ENCODE peak calls at places on chromosome 6, in four cellular contexts. One of them, this sample, is unnamed.

GRCh38 chr6:11009353-11009752 is 34.8 kb downstream of the ELOVL2 start:
- DNase-seq in gastrocnemius medialis: no peak
- DNase-seq in astrocyte of the spinal cord: peak; percentile 9
- DNase-seq in OCI-LY7: no peak
- DNase-seq in this sample: no peak

GRCh38 chr6:74041420-74041819 is 345.4 kb downstream of the CD109 start:
- DNase-seq in gastrocnemius medialis: no peak
- DNase-seq in astrocyte of the spinal cord: no peak
- DNase-seq in OCI-LY7: no peak
- DNase-seq in this sample: no peak

GRCh38 chr6:5552243-5552642 is 290.9 kb downstream of the FARS2 start:
- DNase-seq in gastrocnemius medialis: no peak
- DNase-seq in astrocyte of the spinal cord: no peak
- DNase-seq in OCI-LY7: no peak
- DNase-seq in this sample: no peak

GRCh38 chr6:134826889-134827737 is 122.8 kb downstream of the ALDH8A1 start:
- DNase-seq in gastrocnemius medialis: peak; percentile 91
- DNase-seq in astrocyte of the spinal cord: peak; percentile 91
- DNase-seq in OCI-LY7: no peak
- DNase-seq in this sample: peak; percentile 57

GRCh38 chr6:90496617-90497016 is 90.3 kb downstream of the MAP3K7 start:
- DNase-seq in gastrocnemius medialis: no peak
- DNase-seq in astrocyte of the spinal cord: no peak
- DNase-seq in OCI-LY7: no peak
- DNase-seq in this sample: no peak

GRCh38 chr6:141326426-141326825 is 806.3 kb upstream of the GJE1 start:
- DNase-seq in gastrocnemius medialis: peak; percentile 31
- DNase-seq in astrocyte of the spinal cord: peak; percentile 98
- DNase-seq in OCI-LY7: no peak
- DNase-seq in this sample: no peak

GRCh38 chr6:14354919-14355572 is 237.5 kb downstream of the CD83 start:
- DNase-seq in gastrocnemius medialis: peak; percentile 22
- DNase-seq in astrocyte of the spinal cord: peak; percentile 91
- DNase-seq in OCI-LY7: no peak
- DNase-seq in this sample: peak; percentile 81

GRCh38 chr6:25038992-25039391 is 103.2 kb upstream of the RIPOR2 start:
- DNase-seq in gastrocnemius medialis: no peak
- DNase-seq in astrocyte of the spinal cord: no peak
- DNase-seq in OCI-LY7: peak; percentile 69
- DNase-seq in this sample: no peak

GRCh38 chr6:131970460-131970859 is 19.3 kb upstream of the CCN2 start:
- DNase-seq in gastrocnemius medialis: no peak
- DNase-seq in astrocyte of the spinal cord: no peak
- DNase-seq in OCI-LY7: no peak
- DNase-seq in this sample: no peak

GRCh38 chr6:37920667-37921066 is 101.1 kb downstream of the ZFAND3 start:
- DNase-seq in gastrocnemius medialis: no peak
- DNase-seq in astrocyte of the spinal cord: no peak
- DNase-seq in OCI-LY7: no peak
- DNase-seq in this sample: no peak

GRCh38 chr6:55009114-55009513 is 162.5 kb downstream of the FAM83B start:
- DNase-seq in gastrocnemius medialis: no peak
- DNase-seq in astrocyte of the spinal cord: no peak
- DNase-seq in OCI-LY7: no peak
- DNase-seq in this sample: no peak

GRCh38 chr6:101230866-101231265 is 162.6 kb upstream of the GRIK2 start:
- DNase-seq in gastrocnemius medialis: no peak
- DNase-seq in astrocyte of the spinal cord: no peak
- DNase-seq in OCI-LY7: no peak
- DNase-seq in this sample: no peak

GRCh38 chr6:119147101-119148053 is 68.9 kb upstream of the FAM184A start:
- DNase-seq in gastrocnemius medialis: peak; percentile 43
- DNase-seq in astrocyte of the spinal cord: peak; percentile 98
- DNase-seq in OCI-LY7: peak; percentile 21
- DNase-seq in this sample: peak; percentile 40

GRCh38 chr6:108872001-108872974 is 24.1 kb downstream of the ARMC2 start:
- DNase-seq in gastrocnemius medialis: peak; percentile 29
- DNase-seq in astrocyte of the spinal cord: no peak
- DNase-seq in OCI-LY7: peak; percentile 20
- DNase-seq in this sample: no peak

GRCh38 chr6:5471044-5471443 is 209.7 kb downstream of the FARS2 start:
- DNase-seq in gastrocnemius medialis: no peak
- DNase-seq in astrocyte of the spinal cord: peak; percentile 70
- DNase-seq in OCI-LY7: peak; percentile 67
- DNase-seq in this sample: peak; percentile 45

GRCh38 chr6:6893701-6894100 is 214.1 kb upstream of the RREB1 start:
- DNase-seq in gastrocnemius medialis: peak; percentile 61
- DNase-seq in astrocyte of the spinal cord: no peak
- DNase-seq in OCI-LY7: no peak
- DNase-seq in this sample: no peak

GRCh38 chr6:160081398-160081797 is 40.2 kb upstream of the SLC22A1 start:
- DNase-seq in gastrocnemius medialis: no peak
- DNase-seq in astrocyte of the spinal cord: no peak
- DNase-seq in OCI-LY7: no peak
- DNase-seq in this sample: no peak

GRCh38 chr6:87154641-87155271 is 609 bp upstream of the ZNF292 start:
- DNase-seq in gastrocnemius medialis: no peak
- DNase-seq in astrocyte of the spinal cord: peak; percentile 82
- DNase-seq in OCI-LY7: peak; percentile 80
- DNase-seq in this sample: no peak

GRCh38 chr6:45555981-45556771 is 178.4 kb upstream of the SUPT3H start:
- DNase-seq in gastrocnemius medialis: no peak
- DNase-seq in astrocyte of the spinal cord: peak; percentile 60
- DNase-seq in OCI-LY7: no peak
- DNase-seq in this sample: no peak

GRCh38 chr6:97790926-97791590 is 508.0 kb upstream of the MMS22L start:
- DNase-seq in gastrocnemius medialis: no peak
- DNase-seq in astrocyte of the spinal cord: no peak
- DNase-seq in OCI-LY7: no peak
- DNase-seq in this sample: no peak

GRCh38 chr6:146543211-146543939 is at the start of gene RAB32:
- DNase-seq in gastrocnemius medialis: peak; percentile 80
- DNase-seq in astrocyte of the spinal cord: peak; percentile 94
- DNase-seq in OCI-LY7: no peak
- DNase-seq in this sample: peak; percentile 95

GRCh38 chr6:167733740-167734661 is 92.7 kb upstream of the AFDN start:
- DNase-seq in gastrocnemius medialis: peak; percentile 56
- DNase-seq in astrocyte of the spinal cord: peak; percentile 71
- DNase-seq in OCI-LY7: peak; percentile 24
- DNase-seq in this sample: no peak

GRCh38 chr6:38831865-38832264 is 116.8 kb downstream of the DNAH8 start:
- DNase-seq in gastrocnemius medialis: no peak
- DNase-seq in astrocyte of the spinal cord: no peak
- DNase-seq in OCI-LY7: no peak
- DNase-seq in this sample: no peak

GRCh38 chr6:144007779-144008500 is at the start of gene PLAGL1:
- DNase-seq in gastrocnemius medialis: peak; percentile 35
- DNase-seq in astrocyte of the spinal cord: peak; percentile 52
- DNase-seq in OCI-LY7: no peak
- DNase-seq in this sample: peak; percentile 87

GRCh38 chr6:118784641-118785164 is 109.2 kb upstream of the ASF1A start:
- DNase-seq in gastrocnemius medialis: no peak
- DNase-seq in astrocyte of the spinal cord: no peak
- DNase-seq in OCI-LY7: no peak
- DNase-seq in this sample: no peak

GRCh38 chr6:16106991-16107787 is 21.7 kb upstream of the MYLIP start:
- DNase-seq in gastrocnemius medialis: no peak
- DNase-seq in astrocyte of the spinal cord: no peak
- DNase-seq in OCI-LY7: no peak
- DNase-seq in this sample: no peak

GRCh38 chr6:134908906-134909516 is 40.9 kb downstream of the ALDH8A1 start:
- DNase-seq in gastrocnemius medialis: peak; percentile 87
- DNase-seq in astrocyte of the spinal cord: peak; percentile 96
- DNase-seq in OCI-LY7: no peak
- DNase-seq in this sample: peak; percentile 68

DNA sequence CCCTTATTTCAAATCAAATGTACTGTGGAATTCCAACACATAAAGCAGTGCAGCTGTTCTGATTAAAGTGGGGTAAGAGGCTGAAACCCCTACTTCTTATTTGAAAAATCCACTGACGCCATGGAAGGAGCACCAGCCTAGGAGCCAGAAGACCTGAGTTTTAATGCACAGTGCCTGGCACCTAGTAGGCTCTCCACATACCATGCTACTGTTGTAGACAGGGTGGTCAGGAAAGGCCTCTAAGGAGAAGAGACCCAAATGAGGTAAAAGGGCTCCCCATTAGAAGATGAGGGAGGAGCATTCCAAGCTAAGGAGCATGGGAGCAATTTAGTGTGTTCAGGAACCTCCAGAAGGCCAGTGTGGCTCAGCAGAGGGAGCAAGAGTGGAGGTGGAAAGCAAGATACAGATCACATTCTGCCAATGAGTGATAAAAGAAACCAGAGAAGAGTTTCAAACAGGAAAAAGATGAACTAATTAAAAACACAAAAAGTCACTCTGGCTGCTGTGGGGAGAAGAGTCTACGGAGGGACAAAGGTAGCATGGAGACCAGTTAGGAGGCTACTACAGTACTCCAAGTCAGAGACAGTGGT is 11.8 kb upstream of the ZNF76 start:
- DNase-seq in gastrocnemius medialis: no peak
- DNase-seq in astrocyte of the spinal cord: no peak
- DNase-seq in OCI-LY7: no peak
- DNase-seq in this sample: no peak
- TF ChIP-seq CTCF in gastrocnemius medialis: no peak
- TF ChIP-seq CTCF in astrocyte of the spinal cord: no peak
- TF ChIP-seq CTCF in OCI-LY7: no peak
- TF ChIP-seq CTCF in this sample: no peak

GRCh38 chr6:88868559-88868860 is 94.9 kb downstream of the RNGTT start:
- DNase-seq in gastrocnemius medialis: no peak
- DNase-seq in astrocyte of the spinal cord: peak; percentile 65
- DNase-seq in OCI-LY7: no peak
- DNase-seq in this sample: no peak

GRCh38 chr6:88864347-88865057 is 98.9 kb downstream of the RNGTT start:
- DNase-seq in gastrocnemius medialis: no peak
- DNase-seq in astrocyte of the spinal cord: no peak
- DNase-seq in OCI-LY7: no peak
- DNase-seq in this sample: no peak

GRCh38 chr6:88866856-88867255 is 96.6 kb downstream of the RNGTT start:
- DNase-seq in gastrocnemius medialis: no peak
- DNase-seq in astrocyte of the spinal cord: peak; percentile 46
- DNase-seq in OCI-LY7: no peak
- DNase-seq in this sample: no peak

GRCh38 chr6:88867841-88868558 is 95.4 kb downstream of the RNGTT start:
- DNase-seq in gastrocnemius medialis: no peak
- DNase-seq in astrocyte of the spinal cord: no peak
- DNase-seq in OCI-LY7: no peak
- DNase-seq in this sample: no peak

DNA sequence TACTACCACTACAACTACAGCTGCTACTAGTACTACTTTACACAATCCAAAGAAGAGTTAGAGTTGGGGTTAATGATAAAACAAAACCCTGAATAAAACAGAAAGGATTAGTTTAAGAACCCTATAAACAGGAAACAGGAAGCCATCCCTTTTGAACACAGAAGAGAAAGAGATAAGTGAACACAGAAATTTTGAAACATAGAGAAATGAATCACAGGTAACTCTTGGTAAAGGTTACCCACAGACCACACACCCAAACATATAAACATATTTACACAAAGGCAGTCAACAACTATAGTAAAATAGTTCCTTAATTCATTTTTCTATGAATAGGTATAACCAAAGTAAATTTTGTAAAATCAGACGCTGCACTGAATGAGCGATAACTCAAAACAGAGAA is 98.1 kb downstream of the RNGTT start:
- DNase-seq in gastrocnemius medialis: no peak
- DNase-seq in astrocyte of the spinal cord: no peak
- DNase-seq in OCI-LY7: no peak
- DNase-seq in this sample: no peak
- H3K4me3 ChIP-seq in gastrocnemius medialis: no peak overlapping the region
- H3K4me3 ChIP-seq in astrocyte of the spinal cord: no peak overlapping the region
- H3K4me3 ChIP-seq in OCI-LY7: no peak overlapping the region
- H3K4me3 ChIP-seq in this sample: no peak overlapping the region

DNA sequence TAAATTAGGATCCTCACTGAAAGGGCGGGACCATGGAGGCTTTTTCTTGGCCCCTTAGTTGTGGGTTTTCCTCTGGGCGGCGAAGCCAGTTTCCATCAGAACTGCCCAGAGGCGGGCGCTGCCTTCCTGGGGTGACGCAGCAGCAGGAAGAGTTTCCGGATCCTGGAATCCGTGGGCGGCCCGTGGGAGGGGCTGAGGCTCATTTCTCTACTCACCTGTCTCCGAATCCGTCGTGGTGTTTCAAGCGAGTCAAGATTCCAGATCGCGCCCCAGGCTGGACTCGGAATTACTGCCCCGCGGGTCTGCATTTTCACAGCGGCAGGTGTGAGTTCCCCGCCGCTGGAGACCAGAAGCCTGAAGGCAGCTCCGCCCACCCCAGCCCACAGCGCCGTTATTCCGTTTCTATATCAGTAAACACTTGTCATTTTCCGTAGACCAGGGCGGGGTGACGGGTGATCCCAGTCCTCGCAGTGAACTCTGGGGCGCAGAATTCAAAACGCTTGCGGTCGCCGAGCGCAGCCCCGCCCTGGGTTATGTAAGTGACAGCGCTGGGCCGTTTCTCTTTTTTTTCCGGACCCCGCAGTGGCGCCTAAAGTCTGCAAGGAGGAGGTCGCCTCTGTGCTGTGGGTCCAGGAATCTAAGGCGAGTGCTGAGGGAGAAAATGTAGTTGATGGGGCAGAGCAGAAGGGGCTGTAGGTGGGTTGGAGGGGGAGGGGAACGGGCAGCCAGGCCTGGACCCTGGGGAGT is 27.2 kb upstream of the POU5F1 start:
- DNase-seq in gastrocnemius medialis: peak; percentile 91
- DNase-seq in astrocyte of the spinal cord: peak; percentile 81
- DNase-seq in OCI-LY7: peak; percentile 94
- DNase-seq in this sample: peak; percentile 94
- TF ChIP-seq CTCF in gastrocnemius medialis: no peak
- TF ChIP-seq CTCF in astrocyte of the spinal cord: no peak
- TF ChIP-seq CTCF in OCI-LY7: no peak
- TF ChIP-seq CTCF in this sample: no peak

DNA sequence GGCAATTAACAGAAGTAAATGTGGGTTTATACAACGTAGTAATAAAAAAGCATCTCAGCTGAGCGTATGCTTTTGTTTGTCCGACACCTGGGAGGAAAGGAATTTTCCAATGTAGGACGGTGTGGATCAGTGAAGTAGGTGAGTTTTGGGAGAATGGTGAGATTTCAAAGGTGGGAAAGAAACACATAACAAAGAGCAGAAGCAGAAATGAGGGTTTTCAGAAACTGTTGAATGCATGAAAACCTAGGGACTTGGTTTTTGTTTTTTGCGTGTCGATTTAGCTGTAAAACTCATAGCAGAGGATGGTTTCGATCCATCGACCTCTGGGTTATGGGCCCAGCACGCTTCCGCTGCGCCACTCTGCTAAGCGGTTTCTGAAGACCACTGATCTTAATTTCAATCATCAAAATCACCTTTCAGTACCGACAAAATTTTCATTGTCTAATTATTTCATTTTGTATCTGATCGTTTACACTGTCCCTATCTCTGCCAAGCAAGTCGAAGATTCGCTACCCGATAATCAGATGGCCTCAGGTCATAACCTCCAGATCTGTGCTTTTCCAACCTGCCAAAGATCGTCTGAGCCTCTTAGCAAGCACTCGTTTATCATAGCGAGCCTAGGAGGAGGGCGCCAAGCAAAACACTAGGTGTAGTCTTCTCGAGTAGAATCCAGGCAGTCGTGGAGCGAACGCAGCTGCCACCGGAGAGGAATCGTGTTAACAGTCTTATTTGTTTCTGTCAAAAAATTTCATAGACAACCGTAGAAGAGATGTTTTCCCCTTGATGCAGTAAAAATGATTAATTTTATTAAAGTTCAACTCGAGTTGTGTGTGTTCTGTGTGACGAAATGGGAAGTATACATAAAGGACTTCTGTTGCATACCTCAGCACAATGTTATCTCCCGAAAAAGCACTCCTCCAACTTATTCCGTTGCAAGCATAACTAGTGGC is 20.9 kb upstream of the POM121L2 start:
- DNase-seq in gastrocnemius medialis: no peak
- DNase-seq in astrocyte of the spinal cord: peak; percentile 43
- DNase-seq in OCI-LY7: no peak
- DNase-seq in this sample: no peak
- H3K4me3 ChIP-seq in gastrocnemius medialis: no peak overlapping the region
- H3K4me3 ChIP-seq in astrocyte of the spinal cord: peak overlapping the region; percentile 51
- H3K4me3 ChIP-seq in OCI-LY7: no peak overlapping the region
- H3K4me3 ChIP-seq in this sample: peak overlapping the region; percentile 18